ENCODE peak calls at places on chromosomes 16 and 17, in six cellular contexts. C is GM23338, S is WTC11, R is H1, X is GM12878, I is HepG2. V is an unnamed sample.

GRCh38 chr16:68737046-68737729 is at the start of gene CDH1:
- DNase-seq in C (peak), S (peak), R (peak), X (no peak), I (no peak), V (no peak)

GRCh38 chr16:6687593-6687992 is 645.1 kb upstream of the RBFOX1 start:
- DNase-seq in C (no peak), S (no peak), R (no peak), X (no peak), I (no peak), V (peak)

GRCh38 chr16:49000594-49000993 is 281.0 kb downstream of the CBLN1 start:
- DNase-seq in C (peak), S (peak), R (no peak), X (no peak), I (no peak), V (peak)

GRCh38 chr16:12531937-12532336 is 271.8 kb downstream of the CPPED1 start:
- DNase-seq in C (no peak), S (no peak), R (no peak), X (no peak), I (no peak), V (no peak)

GRCh38 chr16:79349803-79350202 is 250.7 kb downstream of the MAF start:
- DNase-seq in C (no peak), S (no peak), R (no peak), X (no peak), I (no peak), V (no peak)

GRCh38 chr17:16398270-16399267 is 16.8 kb upstream of the TRPV2 start:
- DNase-seq in C (no peak), S (no peak), R (no peak), X (peak), I (peak), V (peak)

GRCh38 chr16:64540449-64540848 is 581.4 kb downstream of the CDH11 start:
- DNase-seq in C (no peak), S (no peak), R (no peak), X (no peak), I (no peak), V (no peak)

GRCh38 chr17:688100-688989 is 26.3 kb downstream of the VPS53 start:
- DNase-seq in C (peak), S (peak), R (no peak), X (no peak), I (peak), V (peak)

GRCh38 chr17:16915752-16916556 is 56.0 kb downstream of the TNFRSF13B start:
- DNase-seq in C (peak), S (peak), R (peak), X (peak), I (peak), V (peak)

GRCh38 chr16:57765160-57765728 is 29.7 kb downstream of the KATNB1 start:
- DNase-seq in C (no peak), S (no peak), R (no peak), X (no peak), I (no peak), V (no peak)

GRCh38 chr16:58021661-58022551 is 3.6 kb upstream of the MMP15 start:
- DNase-seq in C (no peak), S (no peak), R (no peak), X (no peak), I (no peak), V (no peak)

GRCh38 chr17:65064452-65065019 is 8.0 kb upstream of the GNA13 start:
- DNase-seq in C (no peak), S (no peak), R (no peak), X (no peak), I (peak), V (peak)

GRCh38 chr16:67013823-67014640 is 14.9 kb upstream of the CBFB start:
- DNase-seq in C (peak), S (peak), R (peak), X (no peak), I (peak), V (peak)

GRCh38 chr17:13306310-13306962 is 288.6 kb upstream of the ELAC2 start:
- DNase-seq in C (peak), S (peak), R (peak), X (no peak), I (peak), V (peak)

GRCh38 chr16:57956270-57956808 is 14.6 kb downstream of the CNGB1 start:
- DNase-seq in C (no peak), S (no peak), R (no peak), X (no peak), I (no peak), V (no peak)

GRCh38 chr16:17371014-17371296 is 99.8 kb downstream of the XYLT1 start:
- DNase-seq in C (no peak), S (no peak), R (no peak), X (no peak), I (no peak), V (no peak)

GRCh38 chr16:83689385-83689831 is 118.4 kb upstream of the HSBP1 start:
- DNase-seq in C (peak), S (no peak), R (no peak), X (peak), I (no peak), V (no peak)

GRCh38 chr17:60091109-60091508 is 12.4 kb upstream of the HEATR6 start:
- DNase-seq in C (no peak), S (no peak), R (no peak), X (no peak), I (no peak), V (no peak)

GRCh38 chr16:19882186-19882585 is 2.5 kb downstream of the GPRC5B start:
- DNase-seq in C (peak), S (peak), R (peak), X (no peak), I (no peak), V (no peak)

GRCh38 chr16:63361032-63361624 is 1324.9 kb upstream of the CDH8 start:
- DNase-seq in C (peak), S (no peak), R (no peak), X (no peak), I (peak), V (peak)

GRCh38 chr17:75159196-75160031 is 5.1 kb upstream of the JPT1 start:
- DNase-seq in C (no peak), S (no peak), R (no peak), X (no peak), I (no peak), V (no peak)

GRCh38 chr17:34386925-34387550 is 24.0 kb upstream of the CCL1 start:
- DNase-seq in C (no peak), S (no peak), R (no peak), X (no peak), I (no peak), V (peak)

GRCh38 chr16:78903237-78903636 is 697.3 kb downstream of the MAF start:
- DNase-seq in C (no peak), S (no peak), R (no peak), X (no peak), I (no peak), V (no peak)

GRCh38 chr17:68398731-68399637 is 58.3 kb downstream of the WIPI1 start:
- DNase-seq in C (peak), S (peak), R (peak), X (no peak), I (peak), V (peak)

GRCh38 chr16:19008770-19009169 is 25.0 kb downstream of the TMC7 start:
- DNase-seq in C (no peak), S (no peak), R (no peak), X (no peak), I (peak), V (no peak)

GRCh38 chr17:35749560-35750412 is 3.3 kb downstream of the GAS2L2 start:
- DNase-seq in C (peak), S (peak), R (no peak), X (no peak), I (no peak), V (peak)

GRCh38 chr17:57481901-57482300 is 225.6 kb downstream of the MSI2 start:
- DNase-seq in C (no peak), S (no peak), R (no peak), X (no peak), I (no peak), V (peak)

GRCh38 chr17:82505296-82505695 is 14.2 kb upstream of the FOXK2 start:
- DNase-seq in C (no peak), S (no peak), R (no peak), X (no peak), I (no peak), V (no peak)

GRCh38 chr16:2919511-2920255 is 8.0 kb downstream of the FLYWCH1 start:
- DNase-seq in C (peak), S (peak), R (peak), X (no peak), I (peak), V (peak)

GRCh38 chr17:50647187-50647586 is 12.5 kb downstream of the ABCC3 start:
- DNase-seq in C (no peak), S (no peak), R (no peak), X (no peak), I (no peak), V (no peak)

DNA sequence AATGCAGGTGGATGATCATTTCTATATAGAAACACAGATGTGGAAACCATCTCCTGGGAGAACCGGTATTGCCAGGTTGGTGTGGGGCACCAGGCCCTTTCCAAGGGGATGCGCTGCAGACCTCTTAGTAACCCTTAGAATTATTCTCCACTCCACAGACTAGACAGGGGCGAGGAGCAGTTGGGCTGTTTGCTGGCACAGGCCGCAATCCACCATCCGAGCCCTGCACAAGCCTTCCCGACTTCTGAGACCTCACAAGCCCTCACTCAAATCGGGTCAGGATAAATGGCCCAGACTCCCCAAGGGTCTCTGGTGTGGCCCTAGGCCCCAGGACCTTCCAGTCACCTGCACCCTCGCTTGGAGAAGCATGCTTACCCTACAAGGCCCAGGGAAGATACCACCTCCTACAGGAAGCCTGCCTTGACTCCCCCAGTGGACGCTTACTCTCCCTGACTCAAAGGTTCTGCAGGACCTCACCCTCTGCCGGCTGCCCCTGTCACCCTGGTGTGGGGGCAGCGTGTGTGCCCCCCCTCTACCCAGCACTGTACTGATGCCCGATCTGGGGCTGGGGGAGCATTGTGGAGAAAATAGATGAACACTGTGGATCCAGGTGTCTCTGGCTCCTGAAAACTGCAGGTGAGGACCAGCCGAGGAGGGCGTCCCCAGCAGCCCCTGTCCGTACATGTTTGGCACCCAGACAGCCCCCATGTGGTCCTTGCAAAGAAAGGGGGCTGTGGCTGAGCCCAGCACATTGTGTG is 49.8 kb upstream of the ACSF3 start:
- DNase-seq in C (no peak), S (no peak), R (no peak), X (no peak), I (no peak), V (no peak)
- TF ChIP-seq CREB1 in C (no peak), S (no peak), R (no peak), X (no peak), I (no peak), V (no peak)

GRCh38 chr16:25210758-25211157 is 6.0 kb upstream of the AQP8 start:
- DNase-seq in C (no peak), S (no peak), R (no peak), X (no peak), I (no peak), V (peak)
- TF ChIP-seq CREB1 in C (no peak), S (no peak), R (no peak), X (no peak), I (no peak), V (no peak)

GRCh38 chr17:76452102-76452645 is 778 bp downstream of the UBE2O start:
- DNase-seq in C (no peak), S (no peak), R (no peak), X (no peak), I (no peak), V (no peak)
- TF ChIP-seq CREB1 in C (no peak), S (no peak), R (no peak), X (no peak), I (no peak), V (no peak)

GRCh38 chr16:31224092-31224955 is 7.4 kb upstream of the PYDC1 start:
- DNase-seq in C (peak), S (no peak), R (no peak), X (no peak), I (no peak), V (no peak)
- TF ChIP-seq CREB1 in C (no peak), S (no peak), R (no peak), X (no peak), I (no peak), V (no peak)

DNA sequence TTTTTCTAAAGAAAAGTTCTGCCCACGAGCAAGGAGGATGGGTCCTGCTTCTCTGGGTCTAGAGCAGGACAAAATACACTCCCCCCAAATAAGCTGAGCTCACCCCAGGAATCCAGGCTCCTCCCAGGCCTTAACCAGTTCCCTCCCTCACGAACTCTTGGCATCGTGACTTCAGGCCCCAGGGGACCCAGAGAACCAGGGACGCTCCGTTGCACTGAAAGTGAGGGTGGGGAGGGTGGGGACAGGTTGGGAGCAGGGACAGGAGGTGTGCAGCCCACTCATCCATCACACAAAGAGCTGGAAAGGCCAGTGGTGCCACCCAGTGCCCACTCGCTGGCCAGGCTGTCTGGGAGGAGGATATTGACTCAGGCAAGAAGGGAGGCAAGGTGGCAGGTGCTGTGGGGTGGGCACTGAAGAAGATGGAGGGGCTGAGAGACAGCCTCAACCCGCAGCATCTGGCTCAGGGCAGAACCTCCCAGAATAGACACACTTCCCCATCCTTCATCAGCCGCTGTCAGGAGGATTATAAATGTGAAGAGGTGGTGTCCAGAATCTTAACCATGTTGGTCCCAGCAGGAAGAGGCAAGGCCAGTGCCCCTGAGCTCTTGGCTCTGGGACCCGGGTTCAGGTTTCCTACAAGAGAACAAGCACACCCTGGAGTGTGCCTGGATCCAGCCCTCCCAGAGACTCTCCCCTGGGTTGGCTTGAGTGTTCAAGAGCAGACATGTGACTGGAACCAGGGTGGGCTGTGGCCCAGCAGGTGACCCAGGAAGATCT is 67.9 kb upstream of the RPL38 start:
- DNase-seq in C (no peak), S (no peak), R (no peak), X (no peak), I (no peak), V (no peak)
- TF ChIP-seq CREB1 in C (no peak), S (no peak), R (no peak), X (no peak), I (no peak), V (no peak)

DNA sequence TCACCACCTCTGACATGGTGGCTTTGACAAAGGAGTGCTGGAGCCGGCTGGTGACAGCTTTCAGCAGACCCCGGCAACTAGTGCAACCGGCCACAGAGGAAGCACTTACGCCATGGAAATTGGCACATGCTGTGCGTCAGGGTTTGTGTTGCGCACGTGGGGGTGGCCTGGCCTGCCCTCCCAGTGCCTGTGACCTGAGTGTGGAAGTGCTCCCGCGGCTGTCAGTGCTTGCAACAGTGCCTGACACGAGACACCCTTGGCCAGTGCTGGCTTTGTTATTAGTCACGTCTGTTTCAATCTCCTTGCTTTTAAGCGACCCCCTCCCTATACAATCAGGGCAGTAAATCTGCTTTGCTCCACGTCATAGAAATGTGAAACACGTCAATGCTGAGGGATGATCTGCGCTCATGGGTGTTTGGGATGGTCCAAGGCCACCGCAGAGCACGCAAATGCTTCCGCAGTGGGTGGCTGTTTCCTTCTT is 64.2 kb downstream of the PGS1 start:
- DNase-seq in C (no peak), S (no peak), R (no peak), X (no peak), I (no peak), V (no peak)
- TF ChIP-seq CREB1 in C (no peak), S (no peak), R (no peak), X (no peak), I (peak), V (no peak)

GRCh38 chr16:86883583-86884188 is 305.3 kb downstream of the FOXL1 start:
- DNase-seq in C (no peak), S (no peak), R (no peak), X (no peak), I (no peak), V (no peak)
- TF ChIP-seq CREB1 in C (no peak), S (no peak), R (no peak), X (no peak), I (no peak), V (no peak)